ENCODE peak calls at places on chromosomes 1 and 21, in seven cellular contexts. One of them, this sample, is unnamed.

GRCh38 chr1:170692866-170693575 is 29.1 kb downstream of the PRRX1 start:
- DNase-seq in aorta: no peak
- DNase-seq in left ventricle myocardium inferior: no peak
- DNase-seq in right atrium auricular region: no peak
- DNase-seq in lower lobe of right lung: no peak
- DNase-seq in foreskin keratinocyte: no peak
- DNase-seq in fibroblast of lung: peak
- DNase-seq in this sample: peak

GRCh38 chr1:90729484-90730246 is 12.6 kb upstream of the BARHL2 start:
- DNase-seq in aorta: no peak
- DNase-seq in left ventricle myocardium inferior: no peak
- DNase-seq in right atrium auricular region: no peak
- DNase-seq in lower lobe of right lung: no peak
- DNase-seq in foreskin keratinocyte: no peak
- DNase-seq in fibroblast of lung: no peak
- DNase-seq in this sample: no peak

GRCh38 chr1:89516055-89516454 is 8.6 kb upstream of the LRRC8B start:
- DNase-seq in aorta: no peak
- DNase-seq in left ventricle myocardium inferior: no peak
- DNase-seq in right atrium auricular region: no peak
- DNase-seq in lower lobe of right lung: no peak
- DNase-seq in foreskin keratinocyte: peak
- DNase-seq in fibroblast of lung: peak
- DNase-seq in this sample: peak

GRCh38 chr1:176987016-176987415 is 177.5 kb downstream of the ASTN1 start:
- DNase-seq in aorta: no peak
- DNase-seq in left ventricle myocardium inferior: no peak
- DNase-seq in right atrium auricular region: no peak
- DNase-seq in lower lobe of right lung: no peak
- DNase-seq in foreskin keratinocyte: peak
- DNase-seq in fibroblast of lung: peak
- DNase-seq in this sample: peak

GRCh38 chr21:34884346-34884929 is 164.7 kb downstream of the RUNX1 start:
- DNase-seq in aorta: no peak
- DNase-seq in left ventricle myocardium inferior: no peak
- DNase-seq in right atrium auricular region: no peak
- DNase-seq in lower lobe of right lung: no peak
- DNase-seq in foreskin keratinocyte: no peak
- DNase-seq in fibroblast of lung: no peak
- DNase-seq in this sample: no peak

GRCh38 chr1:226625832-226626576 is 77.4 kb downstream of the STUM start:
- DNase-seq in aorta: peak
- DNase-seq in left ventricle myocardium inferior: no peak
- DNase-seq in right atrium auricular region: no peak
- DNase-seq in lower lobe of right lung: peak
- DNase-seq in foreskin keratinocyte: no peak
- DNase-seq in fibroblast of lung: no peak
- DNase-seq in this sample: no peak

GRCh38 chr1:233606813-233607212 is 7.1 kb upstream of the KCNK1 start:
- DNase-seq in aorta: no peak
- DNase-seq in left ventricle myocardium inferior: no peak
- DNase-seq in right atrium auricular region: no peak
- DNase-seq in lower lobe of right lung: no peak
- DNase-seq in foreskin keratinocyte: peak
- DNase-seq in fibroblast of lung: no peak
- DNase-seq in this sample: no peak

GRCh38 chr1:44024903-44025525 is 6.2 kb downstream of the SLC6A9 start:
- DNase-seq in aorta: peak
- DNase-seq in left ventricle myocardium inferior: no peak
- DNase-seq in right atrium auricular region: no peak
- DNase-seq in lower lobe of right lung: no peak
- DNase-seq in foreskin keratinocyte: no peak
- DNase-seq in fibroblast of lung: no peak
- DNase-seq in this sample: no peak

GRCh38 chr1:27561126-27561899 is 42.6 kb downstream of the AHDC1 start:
- DNase-seq in aorta: no peak
- DNase-seq in left ventricle myocardium inferior: peak
- DNase-seq in right atrium auricular region: no peak
- DNase-seq in lower lobe of right lung: no peak
- DNase-seq in foreskin keratinocyte: no peak
- DNase-seq in fibroblast of lung: no peak
- DNase-seq in this sample: no peak

DNA sequence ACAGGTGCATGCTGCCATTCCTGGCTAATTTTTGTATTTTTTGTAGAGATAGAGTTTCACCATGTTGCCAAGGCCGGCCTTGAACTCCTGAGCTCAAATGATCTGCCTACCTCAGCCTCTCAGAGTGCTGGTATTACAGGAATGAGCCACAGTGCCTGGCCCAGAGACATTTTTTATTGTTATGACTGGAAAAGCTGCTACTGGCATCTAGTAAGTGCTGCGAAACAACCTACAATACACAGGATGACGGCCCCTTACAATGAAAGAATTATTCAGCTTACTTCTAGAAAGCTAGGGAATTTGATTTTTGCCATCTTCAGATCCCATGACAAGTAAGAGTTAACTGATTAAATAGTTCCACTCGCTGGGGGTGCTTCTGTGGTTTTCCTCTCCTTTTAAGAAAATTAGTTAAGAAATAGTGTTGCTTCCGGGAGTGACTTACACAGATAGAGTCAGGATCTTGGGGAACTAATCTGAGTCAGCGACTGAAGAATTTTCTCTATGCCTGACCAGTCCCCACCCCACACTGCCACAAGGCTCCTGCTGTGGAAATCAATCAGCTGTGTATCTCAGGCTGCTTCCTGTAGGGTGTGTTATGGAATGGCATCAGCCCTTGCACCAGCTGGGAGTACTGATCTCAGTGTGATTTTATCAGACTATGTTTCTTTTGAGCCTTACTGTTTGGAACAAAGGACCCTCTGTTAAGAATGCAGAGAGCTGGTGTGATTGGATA is 93.0 kb upstream of the BMP8A start:
- DNase-seq in aorta: peak
- DNase-seq in left ventricle myocardium inferior: peak
- DNase-seq in right atrium auricular region: peak
- DNase-seq in lower lobe of right lung: peak
- DNase-seq in foreskin keratinocyte: peak
- DNase-seq in fibroblast of lung: peak
- DNase-seq in this sample: peak
- H3K27ac ChIP-seq in aorta: peak
- H3K27ac ChIP-seq in left ventricle myocardium inferior: peak
- H3K27ac ChIP-seq in right atrium auricular region: peak
- H3K27ac ChIP-seq in lower lobe of right lung: peak
- H3K27ac ChIP-seq in foreskin keratinocyte: peak
- H3K27ac ChIP-seq in fibroblast of lung: peak
- H3K27ac ChIP-seq in this sample: peak

GRCh38 chr1:243263824-243264223 is 8.0 kb downstream of the SDCCAG8 start:
- DNase-seq in aorta: no peak
- DNase-seq in left ventricle myocardium inferior: no peak
- DNase-seq in right atrium auricular region: no peak
- DNase-seq in lower lobe of right lung: no peak
- DNase-seq in foreskin keratinocyte: no peak
- DNase-seq in fibroblast of lung: peak
- DNase-seq in this sample: no peak

GRCh38 chr1:243267346-243268283 is 11.8 kb downstream of the SDCCAG8 start:
- DNase-seq in aorta: no peak
- DNase-seq in left ventricle myocardium inferior: no peak
- DNase-seq in right atrium auricular region: no peak
- DNase-seq in lower lobe of right lung: peak
- DNase-seq in foreskin keratinocyte: no peak
- DNase-seq in fibroblast of lung: no peak
- DNase-seq in this sample: no peak

GRCh38 chr1:243261389-243261788 is 5.5 kb downstream of the SDCCAG8 start:
- DNase-seq in aorta: no peak
- DNase-seq in left ventricle myocardium inferior: no peak
- DNase-seq in right atrium auricular region: no peak
- DNase-seq in lower lobe of right lung: no peak
- DNase-seq in foreskin keratinocyte: no peak
- DNase-seq in fibroblast of lung: peak
- DNase-seq in this sample: peak

GRCh38 chr1:243266231-243266630 is 10.4 kb downstream of the SDCCAG8 start:
- DNase-seq in aorta: no peak
- DNase-seq in left ventricle myocardium inferior: no peak
- DNase-seq in right atrium auricular region: no peak
- DNase-seq in lower lobe of right lung: no peak
- DNase-seq in foreskin keratinocyte: no peak
- DNase-seq in fibroblast of lung: peak
- DNase-seq in this sample: no peak

GRCh38 chr1:243264718-243265117 is 8.9 kb downstream of the SDCCAG8 start:
- DNase-seq in aorta: no peak
- DNase-seq in left ventricle myocardium inferior: no peak
- DNase-seq in right atrium auricular region: no peak
- DNase-seq in lower lobe of right lung: no peak
- DNase-seq in foreskin keratinocyte: peak
- DNase-seq in fibroblast of lung: peak
- DNase-seq in this sample: peak
- H3K27ac ChIP-seq in aorta: no peak
- H3K27ac ChIP-seq in left ventricle myocardium inferior: peak
- H3K27ac ChIP-seq in right atrium auricular region: peak
- H3K27ac ChIP-seq in lower lobe of right lung: peak
- H3K27ac ChIP-seq in foreskin keratinocyte: no peak
- H3K27ac ChIP-seq in fibroblast of lung: peak
- H3K27ac ChIP-seq in this sample: peak

GRCh38 chr1:30929944-30930525 is 21.5 kb upstream of the SDC3 start:
- DNase-seq in aorta: no peak
- DNase-seq in left ventricle myocardium inferior: no peak
- DNase-seq in right atrium auricular region: no peak
- DNase-seq in lower lobe of right lung: no peak
- DNase-seq in foreskin keratinocyte: no peak
- DNase-seq in fibroblast of lung: no peak
- DNase-seq in this sample: no peak

GRCh38 chr1:30930631-30931173 is 22.1 kb upstream of the SDC3 start:
- DNase-seq in aorta: no peak
- DNase-seq in left ventricle myocardium inferior: no peak
- DNase-seq in right atrium auricular region: no peak
- DNase-seq in lower lobe of right lung: no peak
- DNase-seq in foreskin keratinocyte: no peak
- DNase-seq in fibroblast of lung: no peak
- DNase-seq in this sample: no peak

GRCh38 chr1:30933874-30934252 is 25.3 kb upstream of the SDC3 start:
- DNase-seq in aorta: no peak
- DNase-seq in left ventricle myocardium inferior: no peak
- DNase-seq in right atrium auricular region: no peak
- DNase-seq in lower lobe of right lung: no peak
- DNase-seq in foreskin keratinocyte: peak
- DNase-seq in fibroblast of lung: peak
- DNase-seq in this sample: peak

GRCh38 chr1:30936541-30937171 is 28.1 kb upstream of the SDC3 start:
- DNase-seq in aorta: no peak
- DNase-seq in left ventricle myocardium inferior: no peak
- DNase-seq in right atrium auricular region: no peak
- DNase-seq in lower lobe of right lung: no peak
- DNase-seq in foreskin keratinocyte: peak
- DNase-seq in fibroblast of lung: no peak
- DNase-seq in this sample: no peak

DNA sequence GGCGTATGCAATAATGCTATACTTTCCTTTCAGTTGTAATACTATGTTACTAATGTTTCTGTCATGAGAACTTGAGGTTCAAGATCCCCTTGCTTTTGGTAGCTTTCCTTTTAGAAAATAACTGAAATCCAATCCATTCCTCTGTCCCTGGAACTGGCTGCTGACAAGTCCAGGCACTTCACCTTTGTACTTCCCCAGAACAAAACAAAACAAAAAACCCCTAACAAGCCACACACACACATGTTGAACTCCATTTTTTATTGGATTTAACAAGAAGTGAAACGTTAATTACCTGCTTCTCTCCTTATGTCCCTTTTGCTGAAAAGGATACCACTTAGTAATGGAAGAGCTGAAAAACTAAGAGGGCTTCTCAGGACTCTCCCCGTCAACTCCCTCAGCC is 26.1 kb upstream of the SDC3 start:
- DNase-seq in aorta: no peak
- DNase-seq in left ventricle myocardium inferior: no peak
- DNase-seq in right atrium auricular region: no peak
- DNase-seq in lower lobe of right lung: no peak
- DNase-seq in foreskin keratinocyte: peak
- DNase-seq in fibroblast of lung: no peak
- DNase-seq in this sample: no peak
- H3K27ac ChIP-seq in aorta: no peak
- H3K27ac ChIP-seq in left ventricle myocardium inferior: no peak
- H3K27ac ChIP-seq in right atrium auricular region: no peak
- H3K27ac ChIP-seq in lower lobe of right lung: no peak
- H3K27ac ChIP-seq in foreskin keratinocyte: peak
- H3K27ac ChIP-seq in fibroblast of lung: no peak
- H3K27ac ChIP-seq in this sample: no peak

GRCh38 chr21:39348355-39349210 is at the start of gene HMGN1:
- DNase-seq in aorta: peak
- DNase-seq in left ventricle myocardium inferior: peak
- DNase-seq in right atrium auricular region: peak
- DNase-seq in lower lobe of right lung: peak
- DNase-seq in foreskin keratinocyte: peak
- DNase-seq in fibroblast of lung: peak
- DNase-seq in this sample: peak

GRCh38 chr21:39347537-39347936 is 1.4 kb downstream of the HMGN1 start:
- DNase-seq in aorta: no peak
- DNase-seq in left ventricle myocardium inferior: no peak
- DNase-seq in right atrium auricular region: no peak
- DNase-seq in lower lobe of right lung: no peak
- DNase-seq in foreskin keratinocyte: no peak
- DNase-seq in fibroblast of lung: no peak
- DNase-seq in this sample: no peak

GRCh38 chr21:39348040-39348354 is 891 bp downstream of the HMGN1 start:
- DNase-seq in aorta: no peak
- DNase-seq in left ventricle myocardium inferior: no peak
- DNase-seq in right atrium auricular region: no peak
- DNase-seq in lower lobe of right lung: no peak
- DNase-seq in foreskin keratinocyte: no peak
- DNase-seq in fibroblast of lung: no peak
- DNase-seq in this sample: no peak

GRCh38 chr21:39349211-39350093 is 564 bp upstream of the HMGN1 start:
- DNase-seq in aorta: peak
- DNase-seq in left ventricle myocardium inferior: peak
- DNase-seq in right atrium auricular region: peak
- DNase-seq in lower lobe of right lung: peak
- DNase-seq in foreskin keratinocyte: peak
- DNase-seq in fibroblast of lung: peak
- DNase-seq in this sample: peak

DNA sequence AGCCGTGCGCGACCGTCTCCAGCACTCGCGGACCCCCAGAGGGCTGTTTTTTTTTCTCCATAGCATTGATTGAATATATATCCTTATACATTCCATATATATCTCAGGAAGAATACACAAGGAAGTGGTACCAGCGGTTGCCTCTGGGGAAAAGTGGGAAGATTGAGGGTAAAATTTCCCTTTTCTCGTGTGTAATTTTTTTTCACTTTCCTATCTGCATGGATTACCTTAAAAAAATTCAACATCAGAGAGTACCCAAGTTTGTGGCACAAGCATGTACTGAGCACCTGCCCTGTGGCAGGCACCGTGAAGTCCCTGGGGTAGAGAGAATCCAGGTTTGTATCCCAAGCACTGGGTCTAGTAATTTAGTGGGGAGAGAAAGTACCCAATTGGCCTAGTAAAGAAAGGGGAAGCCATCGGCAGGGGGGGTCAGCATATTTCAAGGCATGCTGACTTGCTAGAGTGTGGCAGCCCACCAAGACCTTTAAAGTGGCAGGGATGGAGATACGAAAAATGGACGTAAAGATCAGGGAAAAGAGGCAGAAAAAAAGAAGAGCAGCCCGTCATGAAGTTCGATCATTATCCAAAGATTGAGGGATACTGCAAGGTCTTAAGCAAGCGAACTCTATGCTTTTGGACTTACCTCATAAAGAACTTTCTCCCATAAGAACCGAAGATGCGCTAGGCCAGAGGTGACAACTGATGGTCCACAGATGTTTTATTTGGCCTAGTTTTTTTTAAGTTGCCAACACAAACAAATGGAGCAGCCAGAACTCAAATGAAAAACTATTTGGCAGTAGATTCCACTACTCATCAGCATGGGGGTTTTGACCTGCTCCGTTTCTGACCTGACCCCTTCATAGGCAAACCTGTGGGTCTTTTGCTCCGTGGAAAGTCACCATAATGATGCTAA is 1.5 kb upstream of the HMGN1 start:
- DNase-seq in aorta: no peak
- DNase-seq in left ventricle myocardium inferior: no peak
- DNase-seq in right atrium auricular region: no peak
- DNase-seq in lower lobe of right lung: no peak
- DNase-seq in foreskin keratinocyte: no peak
- DNase-seq in fibroblast of lung: no peak
- DNase-seq in this sample: no peak
- H3K27ac ChIP-seq in aorta: no peak
- H3K27ac ChIP-seq in left ventricle myocardium inferior: peak
- H3K27ac ChIP-seq in right atrium auricular region: peak
- H3K27ac ChIP-seq in lower lobe of right lung: peak
- H3K27ac ChIP-seq in foreskin keratinocyte: peak
- H3K27ac ChIP-seq in fibroblast of lung: no peak
- H3K27ac ChIP-seq in this sample: no peak